ENCODE peak calls at places on chromosomes 13 and 19, in five cellular contexts. Q, A, B, Y and H are unnamed samples. For H3K27me3, the result is how much of the 10 kb centered on the place peaks cover.

GRCh38 chr13:54845351-54845965 is 1816.8 kb downstream of the OLFM4 start:
- DNase-seq in Q (no peak), B (no peak), A (no peak), Y (peak), H (no peak)

GRCh38 chr13:43573787-43574562 is 212.8 kb downstream of the ENOX1 start:
- DNase-seq in Y (no peak), A (no peak), B (no peak), Q (no peak), H (no peak)

GRCh38 chr19:49104229-49104864 is 9.8 kb upstream of the LIN7B start:
- DNase-seq in A (no peak), Y (no peak), B (no peak), Q (no peak), H (no peak)

GRCh38 chr13:44692173-44692713 is 116.1 kb upstream of the TSC22D1 start:
- DNase-seq in A (no peak), B (no peak), Y (no peak), Q (no peak), H (no peak)

GRCh38 chr19:58296086-58296485 is 9.1 kb upstream of the ERVK3-1 start:
- DNase-seq in Q (no peak), Y (no peak), B (no peak), A (no peak), H (no peak)

GRCh38 chr19:20964798-20965197 is 41.7 kb downstream of the ZNF85 start:
- DNase-seq in Q (no peak), A (no peak), Y (no peak), B (no peak), H (no peak)

GRCh38 chr19:10998045-10998533 is 37.3 kb downstream of the SMARCA4 start:
- DNase-seq in A (no peak), B (peak), Y (no peak), Q (no peak), H (no peak)

GRCh38 chr13:34678154-34678553 is 263.9 kb upstream of the NBEA start:
- DNase-seq in Y (no peak), B (no peak), Q (no peak), A (no peak), H (no peak)

GRCh38 chr19:39110263-39110967 is 15.2 kb upstream of the PAK4 start:
- DNase-seq in B (peak), A (peak), Y (peak), Q (no peak), H (peak)

GRCh38 chr13:73672492-73672891 is 461.7 kb downstream of the KLF12 start:
- DNase-seq in B (peak), Y (no peak), A (no peak), Q (no peak), H (no peak)

GRCh38 chr13:113399755-113400149 is 35.8 kb upstream of the GRTP1 start:
- DNase-seq in A (no peak), B (no peak), Y (no peak), Q (peak), H (no peak)

GRCh38 chr19:42028304-42029216 is 34.5 kb upstream of the ATP1A3 start:
- DNase-seq in B (peak), Y (peak), A (no peak), Q (no peak), H (no peak)

GRCh38 chr13:47480121-47480520 is 521.0 kb downstream of the SUCLA2 start:
- DNase-seq in Q (no peak), A (no peak), B (no peak), Y (no peak), H (no peak)

GRCh38 chr19:8484331-8484894 is 18.0 kb downstream of the PRAM1 start:
- DNase-seq in B (peak), A (peak), Q (peak), Y (no peak), H (peak)

GRCh38 chr13:110305544-110305943 is 1.4 kb downstream of the COL4A1 start:
- DNase-seq in Y (no peak), A (no peak), B (no peak), Q (no peak), H (no peak)

GRCh38 chr13:76723551-76724232 is 162.5 kb downstream of the KCTD12 start:
- DNase-seq in Q (no peak), B (no peak), Y (peak), A (no peak), H (peak)

GRCh38 chr13:106566682-106567420 is 1.1 kb downstream of the ARGLU1 start:
- DNase-seq in B (peak), Y (peak), A (peak), Q (peak), H (peak)

GRCh38 chr13:34155931-34156607 is 338.1 kb downstream of the RFC3 start:
- DNase-seq in A (no peak), Y (no peak), B (peak), Q (no peak), H (no peak)

GRCh38 chr13:32846556-32846955 is 169.7 kb upstream of the KL start:
- DNase-seq in A (no peak), Y (no peak), B (no peak), Q (no peak), H (no peak)

GRCh38 chr13:102771298-102772041 is 2.1 kb downstream of the TEX30 start:
- DNase-seq in Y (no peak), Q (no peak), A (no peak), B (no peak), H (no peak)

GRCh38 chr13:70310720-70311119 is 202.5 kb upstream of the KLHL1 start:
- DNase-seq in Y (peak), A (peak), B (peak), Q (no peak), H (no peak)

GRCh38 chr19:17902701-17903100 is 30.1 kb upstream of the CCDC124 start:
- DNase-seq in Y (no peak), B (no peak), A (no peak), Q (no peak), H (no peak)

GRCh38 chr13:110319774-110320509 is 12.9 kb downstream of the COL4A2 start:
- DNase-seq in Q (peak), Y (no peak), B (no peak), A (no peak), H (peak)

GRCh38 chr19:890831-891230 is 2.2 kb downstream of the MED16 start:
- DNase-seq in B (no peak), Q (no peak), A (no peak), Y (no peak), H (no peak)

GRCh38 chr19:55962186-55962585 is 14.6 kb downstream of the NLRP8 start:
- DNase-seq in A (no peak), Y (no peak), Q (no peak), B (no peak), H (no peak)

GRCh38 chr13:46170687-46171086 is 11.3 kb downstream of the LCP1 start:
- DNase-seq in Y (no peak), B (no peak), Q (no peak), A (no peak), H (no peak)

GRCh38 chr19:12331211-12331941 is 2.1 kb downstream of the ZNF563 start:
- DNase-seq in B (no peak), Y (peak), Q (no peak), A (no peak), H (no peak)

GRCh38 chr19:4042064-4042730 is 24.5 kb downstream of the ZBTB7A start:
- DNase-seq in Q (no peak), A (no peak), B (no peak), Y (no peak), H (no peak)

GRCh38 chr19:42480335-42481095 is 37.8 kb upstream of the CXCL17 start:
- DNase-seq in B (no peak), A (peak), Q (no peak), Y (no peak), H (no peak)

GRCh38 chr19:12838182-12838890 is at the start of gene MAST1:
- DNase-seq in Y (peak), Q (no peak), B (peak), A (peak), H (peak)

GRCh38 chr19:19202707-19203011 is 555 bp downstream of the NR2C2AP start:
- DNase-seq in A (no peak), Y (peak), B (no peak), Q (no peak), H (no peak)

GRCh38 chr19:30322641-30323320 is 49.4 kb upstream of the ZNF536 start:
- DNase-seq in A (peak), Q (no peak), B (no peak), Y (no peak), H (no peak)

GRCh38 chr13:104779311-104779710 is 1713.1 kb upstream of the SLC10A2 start:
- DNase-seq in Q (no peak), B (no peak), A (no peak), Y (peak), H (no peak)

GRCh38 chr13:45751882-45752281 is 49.8 kb downstream of the CBY2 start:
- DNase-seq in B (no peak), Y (no peak), Q (no peak), A (no peak), H (no peak)

GRCh38 chr13:109007946-109008345 is 378.5 kb downstream of the MYO16 start:
- DNase-seq in A (no peak), Y (no peak), Q (no peak), B (no peak), H (no peak)

GRCh38 chr13:109955598-109955997 is 169.2 kb upstream of the IRS2 start:
- DNase-seq in Y (no peak), A (no peak), Q (no peak), B (no peak), H (no peak)

GRCh38 chr19:30165228-30165813 is 206.9 kb upstream of the ZNF536 start:
- DNase-seq in Q (no peak), B (no peak), Y (no peak), A (no peak), H (no peak)

GRCh38 chr19:11141937-11142527 is 13.6 kb downstream of the SPC24 start:
- DNase-seq in A (no peak), Y (no peak), Q (no peak), B (no peak), H (no peak)

GRCh38 chr13:32548837-32549236 is 10.2 kb upstream of the N4BP2L2 start:
- DNase-seq in A (no peak), Y (no peak), B (no peak), Q (no peak), H (no peak)

GRCh38 chr13:86976521-86977324 is 694.4 kb upstream of the SLITRK5 start:
- DNase-seq in B (no peak), A (no peak), Q (no peak), Y (no peak), H (no peak)

GRCh38 chr19:5561559-5561958 is 6.2 kb downstream of the TINCR start:
- DNase-seq in B (no peak), Y (no peak), A (no peak), Q (no peak), H (no peak)

GRCh38 chr19:5557691-5558090 is 10.1 kb downstream of the TINCR start:
- DNase-seq in B (no peak), Y (no peak), Q (no peak), A (no peak), H (no peak)

GRCh38 chr19:5558101-5558621 is 9.6 kb downstream of the TINCR start:
- DNase-seq in Y (no peak), B (no peak), A (no peak), Q (no peak), H (no peak)

GRCh38 chr19:5560156-5560555 is 7.6 kb downstream of the TINCR start:
- DNase-seq in A (no peak), Y (no peak), B (no peak), Q (no peak), H (no peak)

GRCh38 chr19:5559804-5560133 is 8.0 kb downstream of the TINCR start:
- DNase-seq in Y (no peak), A (no peak), Q (no peak), B (no peak), H (no peak)
- H3K27me3 ChIP-seq in Y (under half), A (under half), Q (half or more), B (under half), H (under half)

GRCh38 chr19:46017874-46018675 is 4.8 kb downstream of the PGLYRP1 start:
- DNase-seq in A (no peak), Q (no peak), B (no peak), Y (no peak), H (no peak)
- TF ChIP-seq CTCF in A (no peak), Q (no peak), B (no peak), Y (no peak), H (no peak)

GRCh38 chr19:3027292-3027691 is 1.8 kb downstream of the TLE2 start:
- DNase-seq in Y (no peak), A (no peak), B (no peak), Q (no peak), H (no peak)

GRCh38 chr19:3025516-3025890 is 3.6 kb downstream of the TLE2 start:
- DNase-seq in Q (no peak), B (peak), Y (no peak), A (no peak), H (no peak)

GRCh38 chr19:3024870-3025515 is 4.1 kb downstream of the TLE2 start:
- DNase-seq in Y (peak), A (no peak), B (peak), Q (no peak), H (no peak)

GRCh38 chr19:3026768-3027167 is 2.3 kb downstream of the TLE2 start:
- DNase-seq in B (no peak), Y (no peak), Q (no peak), A (no peak), H (no peak)

DNA sequence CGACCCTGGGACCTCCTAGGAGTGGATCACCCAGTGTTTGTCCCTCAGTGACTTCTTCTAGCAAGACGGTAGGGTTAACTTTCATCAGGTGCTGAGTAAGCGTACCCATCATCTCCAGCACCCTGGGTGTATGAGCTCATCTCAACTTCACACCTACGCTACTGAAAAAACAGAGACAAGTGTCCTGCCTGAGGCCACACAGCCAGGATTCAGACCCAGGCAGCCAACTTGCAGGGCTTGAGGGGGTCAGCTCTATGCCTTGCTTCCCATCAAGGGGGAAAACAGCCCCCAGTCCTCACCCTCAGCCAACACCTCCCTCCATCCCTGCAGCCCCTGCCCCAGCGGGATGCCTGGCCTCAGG is 4.6 kb downstream of the TLE2 start:
- DNase-seq in B (no peak), Q (no peak), Y (no peak), A (no peak), H (no peak)
- H3K27me3 ChIP-seq in B (under half), Q (half or more), Y (half or more), A (under half), H (under half)

DNA sequence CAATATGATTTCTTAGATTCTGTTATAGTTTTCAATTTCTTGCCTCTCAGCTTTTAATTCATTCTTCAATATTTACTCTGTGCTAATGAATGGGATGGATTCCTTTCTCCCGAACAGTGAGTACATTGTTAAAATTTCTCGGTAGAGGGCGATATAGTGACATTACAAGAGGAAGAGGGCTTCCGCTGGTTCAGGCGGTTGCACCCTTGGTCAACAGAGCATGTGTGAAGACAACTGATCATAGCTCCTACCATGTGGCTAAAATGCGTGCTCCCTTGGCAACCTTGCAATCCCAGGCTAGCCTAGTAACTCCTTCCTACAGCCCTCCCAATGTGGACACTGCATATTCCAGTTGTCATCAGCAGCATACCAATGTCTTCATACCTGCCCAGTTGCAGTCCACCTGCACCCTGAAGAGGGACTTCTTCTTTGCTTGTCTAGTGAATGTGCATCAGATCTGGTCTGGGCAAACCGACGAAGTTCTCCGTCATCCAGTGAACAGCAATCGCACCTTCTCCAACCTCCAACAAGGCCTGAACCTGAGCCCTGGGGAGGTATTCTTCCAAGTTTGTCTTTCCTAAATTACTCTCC is 653.0 kb upstream of the GPC6 start:
- DNase-seq in B (no peak), Q (no peak), A (no peak), Y (peak), H (no peak)
- TF ChIP-seq CTCF in B (no peak), Q (no peak), A (no peak), Y (peak), H (no peak)

GRCh38 chr13:20137875-20138274 is 23.0 kb downstream of the GJA3 start:
- DNase-seq in Q (no peak), Y (no peak), B (no peak), A (no peak), H (no peak)

GRCh38 chr13:20141238-20142018 is 19.4 kb downstream of the GJA3 start:
- DNase-seq in A (no peak), B (no peak), Y (no peak), Q (no peak), H (no peak)

GRCh38 chr13:20140487-20140886 is 20.4 kb downstream of the GJA3 start:
- DNase-seq in Q (no peak), A (no peak), Y (no peak), B (no peak), H (no peak)

GRCh38 chr13:20134732-20135131 is 26.1 kb downstream of the GJA3 start:
- DNase-seq in B (no peak), Y (no peak), Q (no peak), A (no peak), H (no peak)

DNA sequence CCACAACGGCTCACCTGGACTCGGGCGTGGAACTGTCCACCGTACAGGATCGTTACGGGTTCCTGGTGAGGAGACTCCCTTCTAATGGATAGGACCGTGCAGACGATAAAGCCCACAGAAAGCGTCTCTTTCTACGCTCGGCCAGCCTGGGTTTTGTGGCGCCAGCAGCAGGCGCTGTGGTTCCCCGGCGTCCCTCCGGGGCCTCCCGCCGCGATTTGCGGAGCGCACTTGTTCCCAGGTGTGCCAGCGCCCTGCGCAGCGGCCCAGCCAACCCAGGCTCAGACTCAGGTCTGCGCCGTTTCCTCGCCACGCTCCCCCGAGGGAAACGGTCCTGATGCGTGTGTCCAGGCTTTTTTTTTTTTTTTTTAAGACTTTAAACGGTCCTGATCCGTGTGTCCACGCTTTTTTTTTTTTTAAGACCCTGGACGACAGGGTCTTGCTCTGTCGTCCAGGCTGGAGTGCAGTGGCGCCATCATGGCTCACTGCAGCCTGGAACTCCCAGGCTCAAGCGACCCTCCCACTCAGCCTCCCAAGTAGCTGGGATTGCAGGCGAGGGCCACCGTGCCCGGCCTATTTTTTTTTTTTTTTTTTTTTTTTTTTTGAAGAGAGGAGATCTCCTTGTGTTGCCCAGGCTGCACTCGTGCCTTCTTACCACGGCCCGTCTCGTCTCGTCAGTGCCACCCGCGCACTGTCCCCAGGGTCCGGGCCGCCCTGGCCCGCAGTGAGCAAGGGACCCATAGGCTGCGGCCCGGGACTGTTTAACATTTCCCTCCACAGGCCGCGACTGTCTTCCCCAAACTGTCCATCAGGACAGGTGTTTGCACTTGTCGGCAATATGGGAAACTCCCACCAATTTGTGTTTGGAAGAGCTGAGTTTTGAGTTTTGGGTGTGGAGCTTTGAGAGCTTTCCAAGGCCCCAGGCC is 23.8 kb downstream of the GJA3 start:
- DNase-seq in Y (peak), A (peak), B (peak), Q (no peak), H (no peak)
- H3K27me3 ChIP-seq in Y (under half), A (under half), B (under half), Q (half or more), H (half or more)

GRCh38 chr13:60755380-60756163 is 358.6 kb downstream of the TDRD3 start:
- DNase-seq in Y (peak), B (no peak), A (no peak), Q (no peak), H (no peak)
- TF ChIP-seq CTCF in Y (peak), B (no peak), A (no peak), Q (no peak), H (no peak)

DNA sequence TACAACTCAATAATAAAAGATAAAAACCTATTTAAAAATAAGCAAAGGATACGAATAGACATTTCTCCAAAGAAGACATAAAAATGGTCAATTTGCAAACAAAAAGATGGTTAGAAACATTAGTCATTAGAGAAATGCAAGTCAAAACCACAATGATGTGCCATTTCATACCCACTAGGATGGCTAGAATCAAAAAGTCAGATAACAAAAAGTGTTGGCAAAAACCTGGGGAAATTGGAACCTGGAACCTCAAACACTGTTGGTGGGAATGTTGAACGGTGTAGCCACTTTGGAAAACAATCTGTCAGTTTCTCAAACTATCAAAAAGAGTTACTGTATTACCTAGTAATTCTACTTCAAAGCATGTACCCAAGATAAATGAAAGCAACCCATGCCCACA is 26.5 kb upstream of the ZNF30 start:
- DNase-seq in B (no peak), Y (no peak), Q (no peak), A (no peak), H (no peak)
- H3K27me3 ChIP-seq in B (under half), Y (half or more), Q (under half), A (under half), H (under half)

DNA sequence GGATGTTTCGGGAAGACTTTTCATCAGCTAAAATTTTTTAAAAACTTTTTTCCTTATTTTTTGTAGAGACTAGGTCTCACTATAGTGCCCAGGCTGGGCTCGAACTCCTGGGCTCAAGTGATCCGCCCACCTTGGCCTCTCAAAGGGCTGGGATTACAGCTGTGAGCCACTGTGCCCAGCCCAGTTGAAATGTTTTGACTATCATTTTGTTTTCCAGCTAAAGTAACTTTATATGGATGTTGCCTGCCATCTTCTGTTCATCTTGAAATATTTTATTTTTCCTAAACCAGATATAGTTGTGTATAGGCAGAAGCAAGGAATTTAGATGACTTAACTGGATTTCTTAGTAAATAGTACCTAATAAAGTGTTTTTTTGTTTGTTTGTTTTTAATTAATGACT is 7.0 kb downstream of the CAB39L start:
- DNase-seq in B (no peak), Q (peak), Y (no peak), A (no peak), H (no peak)
- TF ChIP-seq CTCF in B (no peak), Q (peak), Y (no peak), A (peak), H (no peak)